ENCODE peak calls at places on chromosomes 11 and 22, in eight cellular contexts. S is substantia nigra; R is T47D; X is SK-MEL-5; Q is H9; H is GM19239; A is adrenal gland; L is activated T-cell treated with anti-CD3 and anti-CD28 coated beads, Interleukin-2, amount 50 U/mL, for 48 hours. M is an unnamed sample.
A peak's percentile ranks its signal among the peaks of the same experiment; 100 is the strongest.

GRCh38 chr11:75525433-75526191 is at the start of gene GDPD5:
- DNase-seq in S (peak; percentile 92), R (peak; percentile 94), X (peak; percentile 93), Q (peak; percentile 89), H (peak; percentile 97), A (peak; percentile 72), L (peak; percentile 89), M (peak; percentile 77)

GRCh38 chr22:26553056-26553752 is 36.7 kb downstream of the TPST2 start:
- DNase-seq in S (no peak), R (peak; percentile 18), X (peak; percentile 73), Q (no peak), H (no peak), A (no peak), L (no peak), M (no peak)

GRCh38 chr11:72413914-72414628 is 20.3 kb downstream of the CLPB start:
- DNase-seq in S (peak; percentile 88), R (peak; percentile 87), X (peak; percentile 90), Q (peak; percentile 78), H (peak; percentile 61), A (peak; percentile 84), L (peak; percentile 88), M (peak; percentile 89)

GRCh38 chr11:131447268-131447667 is 76.9 kb downstream of the NTM start:
- DNase-seq in S (no peak), R (no peak), X (no peak), Q (no peak), H (no peak), A (no peak), L (no peak), M (no peak)

GRCh38 chr11:64715756-64716470 is 7.1 kb downstream of the NRXN2 start:
- DNase-seq in S (no peak), R (no peak), X (no peak), Q (no peak), H (no peak), A (no peak), L (no peak), M (no peak)

GRCh38 chr22:49966716-49967332 is 6.3 kb downstream of the PIM3 start:
- DNase-seq in S (no peak), R (no peak), X (no peak), Q (peak; percentile 32), H (no peak), A (peak; percentile 83), L (peak; percentile 35), M (no peak)

GRCh38 chr22:23215294-23216204 is 35.2 kb downstream of the BCR start:
- DNase-seq in S (no peak), R (no peak), X (no peak), Q (no peak), H (no peak), A (no peak), L (no peak), M (no peak)

GRCh38 chr11:19398772-19399542 is 158.2 kb upstream of the E2F8 start:
- DNase-seq in S (no peak), R (no peak), X (no peak), Q (no peak), H (no peak), A (peak; percentile 72), L (no peak), M (no peak)

GRCh38 chr11:79078999-79079398 is 361.8 kb downstream of the TENM4 start:
- DNase-seq in S (peak; percentile 43), R (no peak), X (no peak), Q (no peak), H (no peak), A (no peak), L (no peak), M (no peak)

GRCh38 chr11:113114452-113115027 is 153.3 kb downstream of the NCAM1 start:
- DNase-seq in S (peak; percentile 78), R (peak; percentile 72), X (peak; percentile 59), Q (peak; percentile 62), H (no peak), A (peak; percentile 71), L (no peak), M (peak; percentile 9)